ENCODE peak calls at places on chromosome 10, in six cellular contexts. One of them, this sample, is unnamed.

GRCh38 chr10:98030991-98031431 is 590 bp upstream of the CRTAC1 start:
- DNase-seq in GDM1: no peak
- DNase-seq in transverse colon: no peak
- DNase-seq in KBM-7: no peak
- DNase-seq in GM19239: no peak
- DNase-seq in activated T-cell treated with anti-CD3 and anti-CD28 coated beads for 48 hours: no peak
- DNase-seq in this sample: no peak

GRCh38 chr10:116722736-116723427 is 19.5 kb downstream of the HSPA12A start:
- DNase-seq in activated T-cell treated with anti-CD3 and anti-CD28 coated beads for 48 hours: no peak
- DNase-seq in KBM-7: no peak
- DNase-seq in transverse colon: no peak
- DNase-seq in GM19239: no peak
- DNase-seq in GDM1: no peak
- DNase-seq in this sample: no peak

GRCh38 chr10:56090914-56091540 is 270.0 kb downstream of the ZWINT start:
- DNase-seq in GM19239: no peak
- DNase-seq in KBM-7: no peak
- DNase-seq in GDM1: no peak
- DNase-seq in activated T-cell treated with anti-CD3 and anti-CD28 coated beads for 48 hours: no peak
- DNase-seq in transverse colon: no peak
- DNase-seq in this sample: no peak

GRCh38 chr10:119672291-119672690 is 21.1 kb downstream of the BAG3 start:
- DNase-seq in activated T-cell treated with anti-CD3 and anti-CD28 coated beads for 48 hours: no peak
- DNase-seq in KBM-7: no peak
- DNase-seq in GDM1: no peak
- DNase-seq in GM19239: no peak
- DNase-seq in transverse colon: no peak
- DNase-seq in this sample: no peak

GRCh38 chr10:44998146-44998631 is 2.5 kb upstream of the ZNF22 start:
- DNase-seq in activated T-cell treated with anti-CD3 and anti-CD28 coated beads for 48 hours: no peak
- DNase-seq in GDM1: no peak
- DNase-seq in GM19239: no peak
- DNase-seq in KBM-7: no peak
- DNase-seq in transverse colon: no peak
- DNase-seq in this sample: no peak

GRCh38 chr10:86603256-86603655 is 51.1 kb upstream of the OPN4 start:
- DNase-seq in KBM-7: no peak
- DNase-seq in transverse colon: no peak
- DNase-seq in GM19239: no peak
- DNase-seq in activated T-cell treated with anti-CD3 and anti-CD28 coated beads for 48 hours: no peak
- DNase-seq in GDM1: no peak
- DNase-seq in this sample: no peak

GRCh38 chr10:93403741-93404354 is 78.3 kb downstream of the MYOF start:
- DNase-seq in GDM1: no peak
- DNase-seq in transverse colon: no peak
- DNase-seq in GM19239: no peak
- DNase-seq in KBM-7: no peak
- DNase-seq in activated T-cell treated with anti-CD3 and anti-CD28 coated beads for 48 hours: no peak
- DNase-seq in this sample: no peak

GRCh38 chr10:116888380-116889055 is 39.2 kb downstream of the ENO4 start:
- DNase-seq in transverse colon: peak; percentile 63
- DNase-seq in GDM1: no peak
- DNase-seq in GM19239: no peak
- DNase-seq in activated T-cell treated with anti-CD3 and anti-CD28 coated beads for 48 hours: no peak
- DNase-seq in KBM-7: no peak
- DNase-seq in this sample: no peak

GRCh38 chr10:3424102-3424803 is 251.7 kb upstream of the PITRM1 start:
- DNase-seq in GDM1: no peak
- DNase-seq in transverse colon: no peak
- DNase-seq in GM19239: no peak
- DNase-seq in KBM-7: peak; percentile 54
- DNase-seq in activated T-cell treated with anti-CD3 and anti-CD28 coated beads for 48 hours: no peak
- DNase-seq in this sample: no peak

This sample was measured in GM13976.